ENCODE peak calls at places on chromosomes 2 and 18, in seven cellular contexts. M is NCI-H1417; Q is HEK293T; I is NCI-H2171; G is heart right ventricle; Y is HuH-7; A is activated naive CD8-positive, alpha-beta T cell treated with anti-CD3 and anti-CD28 coated beads, Interleukin-2, amount 10 ng/mL, durations not matched to agents 7 days and 5 days. N is an unnamed sample.

GRCh38 chr2:239263231-239263936 is 137.4 kb downstream of the HDAC4 start:
- DNase-seq in I (no peak), A (no peak), G (no peak), Q (no peak), M (no peak), Y (no peak), N (no peak)

GRCh38 chr2:133843551-133843950 is 275.3 kb upstream of the NCKAP5 start:
- DNase-seq in Y (no peak), Q (no peak), G (no peak), I (no peak), M (no peak), A (no peak), N (no peak)

GRCh38 chr2:194380011-194380410 is 1277.0 kb upstream of the SLC39A10 start:
- DNase-seq in G (no peak), A (no peak), Y (no peak), M (no peak), Q (no peak), I (no peak), N (no peak)

GRCh38 chr2:153872311-153873061 is 764 bp downstream of the GALNT13 start:
- DNase-seq in Y (no peak), G (no peak), A (no peak), Q (peak; percentile 23), M (no peak), I (no peak), N (no peak)

GRCh38 chr2:48199076-48199475 is 292.8 kb upstream of the FBXO11 start:
- DNase-seq in A (no peak), I (no peak), Q (no peak), M (no peak), Y (no peak), G (no peak), N (no peak)

GRCh38 chr2:240714747-240715725 is 23.4 kb downstream of the AQP12A start:
- DNase-seq in M (no peak), I (no peak), Y (no peak), G (no peak), A (no peak), Q (no peak), N (no peak)

GRCh38 chr2:185127412-185127811 is 529.1 kb downstream of the ZNF804A start:
- DNase-seq in A (no peak), Y (no peak), G (no peak), Q (no peak), M (no peak), I (no peak), N (no peak)

GRCh38 chr18:68447286-68447685 is 267.6 kb downstream of the TMX3 start:
- DNase-seq in M (no peak), Q (no peak), I (no peak), Y (no peak), A (no peak), G (no peak), N (no peak)

GRCh38 chr2:120546865-120547390 is 188.7 kb upstream of the GLI2 start:
- DNase-seq in M (no peak), I (no peak), Q (no peak), A (no peak), G (no peak), Y (no peak), N (no peak)

N was measured in amniotic stem cell.